ENCODE peak calls at places on chromosomes 16 and 17, in eight cellular contexts. T is NB4, A is lower leg skin, Y is GM12878, P is heart right ventricle, O is A549, G is thyroid gland, H is stomach. X is an unnamed sample.

GRCh38 chr16:74290356-74290755 is 6.3 kb upstream of the PSMD7 start:
- DNase-seq in T (no peak), G (no peak), O (no peak), H (no peak), A (no peak), P (no peak), Y (no peak), X (no peak)

GRCh38 chr16:24279982-24280381 is 23.8 kb downstream of the CACNG3 start:
- DNase-seq in G (no peak), P (no peak), A (no peak), Y (no peak), O (no peak), H (no peak), T (no peak), X (no peak)

GRCh38 chr16:56609463-56609921 is 1.1 kb downstream of the MT2A start:
- DNase-seq in G (peak), T (peak), H (peak), A (peak), O (peak), P (no peak), Y (peak), X (peak)

GRCh38 chr17:70067104-70067503 is 7.9 kb upstream of the KCNJ16 start:
- DNase-seq in P (no peak), T (no peak), A (no peak), H (no peak), G (no peak), Y (no peak), O (no peak), X (no peak)

GRCh38 chr17:81385320-81386111 is 9.7 kb upstream of the BAHCC1 start:
- DNase-seq in P (no peak), T (no peak), Y (no peak), O (no peak), H (no peak), G (no peak), A (no peak), X (no peak)

GRCh38 chr17:68248886-68249872 is 1.3 kb downstream of the AMZ2 start:
- DNase-seq in A (no peak), O (no peak), Y (no peak), P (no peak), H (no peak), T (peak), G (no peak), X (no peak)

GRCh38 chr16:1152651-1153259 is at the start of gene CACNA1H:
- DNase-seq in O (no peak), T (no peak), A (no peak), G (no peak), Y (no peak), H (no peak), P (peak), X (no peak)

GRCh38 chr16:46915483-46916025 is 31.4 kb downstream of the GPT2 start:
- DNase-seq in A (no peak), T (no peak), G (no peak), Y (no peak), P (no peak), H (no peak), O (no peak), X (no peak)

GRCh38 chr17:40340880-40341807 is 23.4 kb downstream of the GJD3 start:
- DNase-seq in Y (no peak), H (peak), T (no peak), A (peak), G (peak), O (peak), P (peak), X (peak)

GRCh38 chr16:17026600-17027242 is 444.0 kb downstream of the XYLT1 start:
- DNase-seq in H (no peak), P (no peak), A (no peak), G (no peak), Y (peak), T (no peak), O (no peak), X (peak)

GRCh38 chr17:21377821-21378396 is 1.8 kb downstream of the KCNJ12 start:
- DNase-seq in T (no peak), P (no peak), O (no peak), A (no peak), G (no peak), Y (no peak), H (no peak), X (no peak)

GRCh38 chr16:2928796-2929195 is 17.1 kb downstream of the FLYWCH1 start:
- DNase-seq in G (no peak), T (no peak), P (no peak), Y (no peak), A (no peak), H (no peak), O (no peak), X (no peak)

GRCh38 chr16:57446530-57447141 is 549 bp downstream of the CIAPIN1 start:
- DNase-seq in T (peak), G (peak), H (peak), A (no peak), Y (no peak), O (peak), P (no peak), X (no peak)

GRCh38 chr17:50719924-50720805 is 762 bp downstream of the LUC7L3 start:
- DNase-seq in A (no peak), H (no peak), G (no peak), T (no peak), P (no peak), Y (no peak), O (no peak), X (no peak)

GRCh38 chr16:3740186-3740585 is 22.9 kb upstream of the TRAP1 start:
- DNase-seq in G (no peak), Y (no peak), P (no peak), A (no peak), O (no peak), H (no peak), T (no peak), X (no peak)

GRCh38 chr17:5788266-5788900 is 204.1 kb upstream of the NLRP1 start:
- DNase-seq in A (no peak), Y (no peak), G (no peak), H (no peak), P (no peak), O (no peak), T (no peak), X (no peak)

GRCh38 chr17:40063034-40063765 is 435 bp downstream of the THRA start:
- DNase-seq in A (no peak), O (no peak), P (peak), Y (no peak), G (peak), T (peak), H (peak), X (no peak)

GRCh38 chr16:68503334-68503733 is 35.8 kb upstream of the ZFP90 start:
- DNase-seq in A (no peak), Y (no peak), G (no peak), O (no peak), T (no peak), P (no peak), H (no peak), X (no peak)

GRCh38 chr16:85104821-85105391 is 7.4 kb downstream of the CIBAR2 start:
- DNase-seq in O (no peak), P (no peak), Y (peak), A (no peak), T (peak), H (no peak), G (no peak), X (no peak)

GRCh38 chr17:75806822-75807500 is 22.4 kb downstream of the UNK start:
- DNase-seq in G (no peak), Y (no peak), P (no peak), H (no peak), O (no peak), T (no peak), A (no peak), X (no peak)

GRCh38 chr17:61874075-61874474 is 10.7 kb upstream of the BRIP1 start:
- DNase-seq in Y (no peak), O (no peak), A (no peak), H (no peak), P (no peak), T (no peak), G (no peak), X (no peak)

GRCh38 chr17:44130693-44131349 is 7.4 kb upstream of the HDAC5 start:
- DNase-seq in P (no peak), A (no peak), G (no peak), O (no peak), Y (no peak), T (no peak), H (no peak), X (no peak)

GRCh38 chr17:50148226-50149098 is 2.0 kb downstream of the PPP1R9B start:
- DNase-seq in Y (peak), G (peak), P (peak), A (no peak), H (peak), T (peak), O (peak), X (peak)

GRCh38 chr17:159609-160008 is 21.8 kb downstream of the DOC2B start:
- DNase-seq in P (no peak), H (no peak), A (no peak), T (no peak), O (no peak), Y (no peak), G (no peak), X (no peak)

GRCh38 chr16:88726981-88727380 is 20.7 kb downstream of the CTU2 start:
- DNase-seq in T (no peak), A (no peak), Y (no peak), H (no peak), O (no peak), G (peak), P (no peak), X (no peak)

GRCh38 chr17:74770498-74771318 is 5.4 kb downstream of the NAT9 start:
- DNase-seq in G (peak), T (peak), P (peak), A (no peak), H (peak), Y (no peak), O (peak), X (no peak)

GRCh38 chr17:44083250-44083849 is 12.8 kb downstream of the G6PC3 start:
- DNase-seq in P (no peak), O (peak), A (no peak), Y (no peak), G (no peak), H (no peak), T (no peak), X (no peak)

GRCh38 chr16:85601730-85602401 is 11.3 kb upstream of the GSE1 start:
- DNase-seq in Y (no peak), O (no peak), P (peak), A (no peak), T (no peak), G (peak), H (peak), X (no peak)

GRCh38 chr17:17832040-17832363 is 4.8 kb downstream of the SREBF1 start:
- DNase-seq in G (no peak), H (no peak), O (no peak), P (no peak), Y (no peak), A (no peak), T (no peak), X (no peak)

GRCh38 chr16:68695575-68695974 is 41.5 kb upstream of the CDH1 start:
- DNase-seq in G (no peak), H (no peak), Y (no peak), P (no peak), T (no peak), O (no peak), A (no peak), X (no peak)

GRCh38 chr16:87369796-87370719 is 13.5 kb downstream of the FBXO31 start:
- DNase-seq in P (peak), H (no peak), Y (no peak), O (no peak), A (no peak), T (no peak), G (no peak), X (no peak)

GRCh38 chr16:73054732-73055481 is 7.0 kb upstream of the ZFHX3 start:
- DNase-seq in P (no peak), Y (no peak), G (no peak), O (peak), H (no peak), A (no peak), T (peak), X (no peak)

GRCh38 chr17:41777157-41777578 is 9.3 kb downstream of the JUP start:
- DNase-seq in O (peak), H (peak), A (no peak), P (peak), Y (no peak), T (no peak), G (peak), X (no peak)

DNA sequence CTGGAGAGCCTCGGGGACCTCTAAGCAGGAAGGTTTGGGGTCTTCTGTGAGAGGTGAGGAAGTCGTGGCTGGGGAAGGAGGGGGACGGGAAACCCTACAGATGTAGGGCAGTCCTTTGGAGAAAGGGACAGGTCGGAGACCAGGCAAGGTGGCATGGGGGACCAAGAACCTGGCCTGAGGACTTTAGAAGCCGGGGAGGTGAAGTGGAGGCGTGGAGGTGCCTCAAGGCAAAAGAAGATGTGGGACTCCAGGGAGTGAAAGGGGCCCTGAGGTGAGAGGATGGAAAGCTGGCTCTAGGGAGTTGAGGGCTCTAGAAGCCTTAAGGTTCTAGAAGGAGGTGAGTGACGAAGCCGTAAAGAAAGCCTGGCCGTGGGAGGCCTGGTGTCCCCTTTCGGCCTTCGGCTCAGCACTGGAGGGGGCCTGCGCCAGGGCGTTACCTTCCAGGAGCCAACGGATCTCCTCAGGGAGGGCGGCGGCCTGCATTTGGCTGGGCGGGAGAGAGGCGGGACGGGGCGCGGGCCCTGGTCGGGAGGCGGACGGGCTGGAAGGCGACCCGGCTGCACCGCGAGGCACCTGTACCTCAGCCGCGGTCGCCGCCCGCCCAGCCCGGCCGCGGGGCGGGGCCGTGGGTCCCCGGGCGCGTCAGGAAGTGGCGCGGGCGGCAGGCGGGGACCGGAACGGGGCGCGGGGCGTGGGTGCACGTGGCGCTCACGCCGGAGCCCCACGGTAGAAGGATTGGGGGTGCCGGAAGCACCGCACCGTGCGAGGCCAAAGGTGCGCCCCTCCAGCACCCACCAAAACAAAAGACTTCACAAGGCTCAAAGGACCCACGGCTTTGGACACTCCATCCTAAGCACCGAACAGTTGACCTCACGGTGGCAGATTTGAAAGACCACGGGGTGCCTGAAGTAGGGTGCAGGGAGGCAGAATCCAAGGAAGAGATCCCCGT is at the start of gene SKAP1:
- DNase-seq in P (peak), T (no peak), A (no peak), O (no peak), Y (no peak), H (peak), G (peak), X (no peak)
- H3K4me3 ChIP-seq in P (no peak), T (no peak), A (no peak), O (peak), Y (peak), H (peak), G (no peak), X (peak)

GRCh38 chr17:45949755-45950320 is 49.2 kb upstream of the STH start:
- DNase-seq in Y (no peak), O (no peak), P (no peak), A (no peak), G (no peak), H (no peak), T (no peak), X (no peak)
- H3K4me3 ChIP-seq in Y (no peak), O (no peak), P (no peak), A (no peak), G (no peak), H (no peak), T (no peak), X (no peak)

GRCh38 chr17:63702223-63702577 is 2.3 kb upstream of the LIMD2 start:
- DNase-seq in Y (no peak), A (no peak), P (no peak), T (peak), O (no peak), H (peak), G (no peak), X (no peak)
- H3K4me3 ChIP-seq in Y (peak), A (no peak), P (no peak), T (peak), O (no peak), H (peak), G (no peak), X (peak)

GRCh38 chr16:27267037-27267677 is 1.4 kb downstream of the NSMCE1 start:
- DNase-seq in G (no peak), Y (peak), O (no peak), A (no peak), H (no peak), P (no peak), T (peak), X (peak)

GRCh38 chr16:27272076-27272475 is 3.5 kb upstream of the NSMCE1 start:
- DNase-seq in A (no peak), T (no peak), G (no peak), O (no peak), P (no peak), H (no peak), Y (no peak), X (no peak)

GRCh38 chr16:27268376-27269299 is at the start of gene NSMCE1:
- DNase-seq in H (peak), Y (peak), P (peak), G (peak), A (peak), O (peak), T (peak), X (peak)

GRCh38 chr16:27270389-27270788 is 1.8 kb upstream of the NSMCE1 start:
- DNase-seq in T (no peak), P (no peak), O (no peak), Y (no peak), A (no peak), G (no peak), H (no peak), X (no peak)

GRCh38 chr16:27269300-27270150 is 953 bp upstream of the NSMCE1 start:
- DNase-seq in O (no peak), H (no peak), P (no peak), Y (no peak), G (no peak), A (no peak), T (no peak), X (no peak)
- H3K4me3 ChIP-seq in O (peak), H (peak), P (peak), Y (peak), G (no peak), A (peak), T (peak), X (peak)

GRCh38 chr17:63696381-63696961 is 3.5 kb downstream of the LIMD2 start:
- DNase-seq in Y (no peak), H (peak), P (no peak), O (peak), A (no peak), T (peak), G (peak), X (peak)
- H3K4me3 ChIP-seq in Y (peak), H (peak), P (no peak), O (no peak), A (no peak), T (no peak), G (no peak), X (peak)

DNA sequence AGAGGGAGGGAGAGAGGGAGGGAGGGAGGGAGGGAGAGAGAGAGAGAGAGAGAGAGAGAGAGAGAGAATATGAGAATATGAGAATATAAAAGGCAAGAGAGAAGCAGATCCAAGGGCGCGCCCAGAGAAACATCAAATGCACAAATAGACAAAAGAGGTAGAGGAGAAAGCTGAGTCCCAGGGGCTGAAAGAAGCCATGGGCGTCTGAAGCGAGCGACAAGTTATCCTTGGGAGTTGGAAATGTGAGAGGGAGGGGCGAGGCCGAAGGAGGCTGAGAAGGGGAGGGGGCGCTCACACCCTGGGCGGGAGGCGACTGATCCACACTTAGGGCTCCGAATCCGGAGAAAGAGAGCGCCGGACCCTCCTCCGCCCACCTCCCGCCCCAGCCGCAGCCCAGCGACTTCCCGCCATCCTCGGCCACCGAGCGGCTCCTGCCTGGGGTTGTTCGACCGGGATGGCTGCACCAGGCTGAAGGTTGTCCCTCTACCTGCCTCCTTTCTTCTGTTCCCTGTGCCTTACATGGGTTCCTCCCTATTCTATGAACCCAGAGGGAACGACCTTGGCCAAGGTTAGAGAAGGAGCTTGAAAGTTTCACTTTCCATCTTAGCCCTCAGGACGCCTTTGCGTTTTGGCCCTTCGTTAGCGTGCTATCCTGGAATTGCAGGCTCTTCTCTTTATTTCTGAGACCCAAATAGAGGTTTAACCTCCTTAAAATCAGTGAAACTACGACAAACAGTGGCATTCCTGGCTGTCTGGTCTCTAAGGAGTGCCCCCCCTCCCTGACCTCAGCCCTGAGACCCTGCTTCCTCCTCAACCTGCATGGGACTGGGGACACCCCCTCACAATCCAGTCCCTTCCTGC is 21.2 kb upstream of the HOXB9 start:
- DNase-seq in H (no peak), Y (no peak), A (no peak), O (peak), G (no peak), P (no peak), T (peak), X (no peak)
- H3K4me3 ChIP-seq in H (peak), Y (peak), A (no peak), O (peak), G (peak), P (peak), T (peak), X (peak)

GRCh38 chr17:78882546-78883089 is 20.4 kb downstream of the CEP295NL start:
- DNase-seq in O (no peak), A (no peak), G (no peak), Y (no peak), H (no peak), P (no peak), T (peak), X (no peak)
- H3K4me3 ChIP-seq in O (peak), A (no peak), G (no peak), Y (no peak), H (no peak), P (peak), T (peak), X (no peak)

GRCh38 chr17:31570231-31570630 is 178.8 kb downstream of the RAB11FIP4 start:
- DNase-seq in P (no peak), H (no peak), A (no peak), Y (no peak), O (no peak), G (peak), T (no peak), X (no peak)

GRCh38 chr17:31572341-31572740 is 180.9 kb downstream of the RAB11FIP4 start:
- DNase-seq in G (no peak), H (no peak), A (no peak), O (no peak), T (no peak), P (no peak), Y (no peak), X (no peak)

GRCh38 chr17:31573861-31574260 is 182.4 kb downstream of the RAB11FIP4 start:
- DNase-seq in P (no peak), A (no peak), G (peak), Y (no peak), H (no peak), T (no peak), O (no peak), X (no peak)

GRCh38 chr17:31573047-31573446 is 181.6 kb downstream of the RAB11FIP4 start:
- DNase-seq in P (no peak), A (no peak), H (no peak), T (no peak), G (no peak), Y (no peak), O (no peak), X (no peak)

GRCh38 chr17:31571124-31571892 is 179.8 kb downstream of the RAB11FIP4 start:
- DNase-seq in A (no peak), H (peak), Y (no peak), O (peak), G (peak), T (no peak), P (peak), X (no peak)
- H3K4me3 ChIP-seq in A (no peak), H (no peak), Y (no peak), O (no peak), G (no peak), T (no peak), P (no peak), X (no peak)

GRCh38 chr17:57044976-57045867 is 39.8 kb upstream of the AKAP1 start:
- DNase-seq in A (no peak), T (peak), P (no peak), H (no peak), G (no peak), Y (no peak), O (no peak), X (no peak)
- H3K4me3 ChIP-seq in A (peak), T (no peak), P (peak), H (peak), G (no peak), Y (no peak), O (no peak), X (no peak)

GRCh38 chr16:58464047-58464915 is 35.7 kb upstream of the NDRG4 start:
- DNase-seq in O (no peak), H (peak), Y (no peak), P (peak), G (peak), T (no peak), A (no peak), X (no peak)
- H3K4me3 ChIP-seq in O (peak), H (peak), Y (no peak), P (peak), G (no peak), T (no peak), A (peak), X (no peak)